ENCODE peak calls at places on chromosomes 11 and 22, in four cellular contexts. P, V, I and X are unnamed samples.

GRCh38 chr11:126799974-126800373 is 200.6 kb downstream of the KIRREL3 start:
- DNase-seq in I (no peak), P (no peak), V (no peak), X (no peak)

GRCh38 chr11:43942651-43943356 is 367 bp downstream of the C11orf96 start:
- DNase-seq in V (no peak), I (peak; percentile 27), P (peak; percentile 56), X (no peak)

GRCh38 chr11:108226036-108226435 is 3.2 kb downstream of the ATM start:
- DNase-seq in V (no peak), I (no peak), P (no peak), X (no peak)

GRCh38 chr11:65471410-65471762 is 27.5 kb upstream of the MALAT1 start:
- DNase-seq in V (no peak), P (no peak), I (peak; percentile 88), X (no peak)

GRCh38 chr22:36136475-36136874 is 24.1 kb downstream of the APOL3 start:
- DNase-seq in I (no peak), P (no peak), V (no peak), X (no peak)

GRCh38 chr11:45671246-45672171 is 6.1 kb upstream of the CHST1 start:
- DNase-seq in P (no peak), V (no peak), I (peak; percentile 51), X (no peak)

GRCh38 chr11:46370253-46370652 is 11.2 kb upstream of the MDK start:
- DNase-seq in V (no peak), I (no peak), P (no peak), X (no peak)

GRCh38 chr11:115527534-115528125 is 23.4 kb upstream of the CADM1 start:
- DNase-seq in P (no peak), V (no peak), I (peak; percentile 28), X (no peak)

GRCh38 chr22:19821523-19822300 is 33.0 kb downstream of the GNB1L start:
- DNase-seq in I (peak; percentile 10), V (no peak), P (no peak), X (no peak)

GRCh38 chr11:110290591-110291334 is 5.7 kb downstream of the RDX start:
- DNase-seq in I (no peak), P (no peak), V (no peak), X (no peak)

GRCh38 chr22:20013382-20013871 is 3.2 kb downstream of the ARVCF start:
- DNase-seq in I (peak; percentile 47), V (no peak), P (peak; percentile 72), X (peak; percentile 21)

GRCh38 chr11:67405688-67406339 is 1.9 kb downstream of the TBC1D10C start:
- DNase-seq in V (no peak), P (no peak), I (no peak), X (no peak)

GRCh38 chr11:128727320-128727719 is 33.4 kb downstream of the FLI1 start:
- DNase-seq in I (no peak), V (no peak), P (no peak), X (no peak)

GRCh38 chr11:59818572-59818971 is 8.0 kb upstream of the MRPL16 start:
- DNase-seq in P (no peak), I (no peak), V (no peak), X (no peak)

GRCh38 chr22:27888310-27888709 is 30.7 kb downstream of the PITPNB start:
- DNase-seq in I (no peak), V (no peak), P (no peak), X (no peak)

GRCh38 chr11:303359-303758 is 4.0 kb upstream of the IFITM5 start:
- DNase-seq in V (no peak), P (peak; percentile 87), I (no peak), X (no peak)

GRCh38 chr11:69008774-69009440 is 4.1 kb downstream of the MRGPRF start:
- DNase-seq in P (no peak), I (peak; percentile 60), V (no peak), X (no peak)

GRCh38 chr11:20035701-20036601 is 124.3 kb downstream of the DBX1 start:
- DNase-seq in P (no peak), V (no peak), I (no peak), X (no peak)

GRCh38 chr22:25076281-25076680 is 123.4 kb upstream of the CRYBB3 start:
- DNase-seq in I (no peak), V (peak; percentile 55), P (no peak), X (no peak)

GRCh38 chr11:3934658-3935057 is 79.2 kb downstream of the STIM1 start:
- DNase-seq in V (no peak), P (no peak), I (no peak), X (no peak)

GRCh38 chr11:75260396-75260795 is 19.8 kb downstream of the TPBGL start:
- DNase-seq in P (no peak), V (no peak), I (no peak), X (no peak)

GRCh38 chr11:86551693-86552092 is 120.7 kb downstream of the ME3 start:
- DNase-seq in V (no peak), P (no peak), I (no peak), X (no peak)

GRCh38 chr11:35893796-35894475 is 49.9 kb upstream of the LDLRAD3 start:
- DNase-seq in V (no peak), P (no peak), I (peak; percentile 37), X (no peak)

GRCh38 chr22:19048531-19048930 is 73.7 kb downstream of the DGCR2 start:
- DNase-seq in P (no peak), V (no peak), I (no peak), X (no peak)

GRCh38 chr11:78379039-78379670 is 38.5 kb downstream of the GAB2 start:
- DNase-seq in V (no peak), I (no peak), P (peak; percentile 29), X (no peak)

GRCh38 chr11:92226331-92227232 is 2.0 kb downstream of the FAT3 start:
- DNase-seq in V (no peak), P (peak; percentile 13), I (peak; percentile 12), X (no peak)

GRCh38 chr11:104736503-104736902 is 161.8 kb downstream of the CASP12 start:
- DNase-seq in I (no peak), V (no peak), P (no peak), X (no peak)

GRCh38 chr11:133078591-133079179 is 453.6 kb downstream of the OPCML start:
- DNase-seq in V (no peak), P (peak; percentile 52), I (peak; percentile 46), X (no peak)

GRCh38 chr11:17510507-17511206 is 33.6 kb downstream of the USH1C start:
- DNase-seq in I (no peak), V (no peak), P (no peak), X (no peak)

GRCh38 chr11:103545551-103545950 is 436.3 kb downstream of the DYNC2H1 start:
- DNase-seq in I (no peak), V (no peak), P (no peak), X (no peak)

GRCh38 chr22:30855266-30855665 is 113.3 kb downstream of the MORC2 start:
- DNase-seq in V (no peak), P (no peak), I (no peak), X (no peak)

GRCh38 chr11:103883291-103883690 is 153.1 kb upstream of the DDI1 start:
- DNase-seq in P (no peak), V (no peak), I (no peak), X (no peak)

GRCh38 chr22:42068351-42068730 is 2.3 kb downstream of the NAGA start:
- DNase-seq in I (no peak), P (no peak), V (no peak), X (no peak)

GRCh38 chr11:115637842-115638241 is 133.6 kb upstream of the CADM1 start:
- DNase-seq in I (no peak), V (no peak), P (no peak), X (no peak)

GRCh38 chr11:34075178-34075820 is 23.8 kb downstream of the CAPRIN1 start:
- DNase-seq in P (no peak), V (no peak), I (no peak), X (no peak)

GRCh38 chr11:109750964-109751363 is 329.0 kb downstream of the C11orf87 start:
- DNase-seq in P (no peak), I (no peak), V (no peak), X (no peak)

GRCh38 chr22:38172489-38173155 is 9.0 kb downstream of the PLA2G6 start:
- DNase-seq in I (peak; percentile 83), V (no peak), P (no peak), X (no peak)

GRCh38 chr22:19962909-19963806 is 21.5 kb upstream of the TXNRD2 start:
- DNase-seq in I (peak; percentile 97), V (no peak), P (no peak), X (no peak)

GRCh38 chr22:35467788-35468187 is 67.8 kb downstream of the MCM5 start:
- DNase-seq in V (no peak), P (no peak), I (peak; percentile 60), X (no peak)